ENCODE peak calls at places on chromosomes 12 and 14, in four cellular contexts. F, X, C and N are unnamed samples.

GRCh38 chr14:88164906-88165534 is 158.0 kb downstream of the KCNK10 start:
- DNase-seq in X (no peak), C (no peak), F (no peak), N (no peak)

GRCh38 chr14:68888025-68888850 is 90.9 kb downstream of the ACTN1 start:
- DNase-seq in X (peak; percentile 28), F (no peak), C (no peak), N (no peak)

GRCh38 chr14:97336179-97336578 is 539.0 kb downstream of the VRK1 start:
- DNase-seq in C (no peak), F (peak; percentile 24), X (no peak), N (no peak)

GRCh38 chr12:110270125-110270962 is 10.7 kb upstream of the ATP2A2 start:
- DNase-seq in F (no peak), X (no peak), C (peak; percentile 90), N (no peak)

GRCh38 chr12:25887367-25887766 is 71.1 kb upstream of the RASSF8 start:
- DNase-seq in C (no peak), X (no peak), F (no peak), N (no peak)

GRCh38 chr12:23504043-23504442 is 445.4 kb downstream of the SOX5 start:
- DNase-seq in F (no peak), X (no peak), C (no peak), N (no peak)

GRCh38 chr14:68144051-68144681 is 324.6 kb downstream of the RAD51B start:
- DNase-seq in X (no peak), F (no peak), C (no peak), N (no peak)

GRCh38 chr14:102924632-102925588 is 2.4 kb downstream of the AMN start:
- DNase-seq in F (no peak), C (no peak), X (no peak), N (no peak)

GRCh38 chr14:93475471-93475870 is 44.7 kb downstream of the UNC79 start:
- DNase-seq in X (no peak), C (no peak), F (no peak), N (no peak)

GRCh38 chr14:99575043-99576023 is 28.7 kb downstream of the CCDC85C start:
- DNase-seq in X (no peak), F (no peak), C (no peak), N (peak; percentile 51)

GRCh38 chr12:57571926-57572762 is 18.8 kb upstream of the PIP4K2C start:
- DNase-seq in F (no peak), C (no peak), X (no peak), N (no peak)

GRCh38 chr14:91412939-91413338 is 4.7 kb downstream of the CCDC88C start:
- DNase-seq in C (no peak), F (no peak), X (no peak), N (no peak)

GRCh38 chr14:68952544-68953535 is 26.3 kb downstream of the ACTN1 start:
- DNase-seq in X (no peak), C (no peak), F (no peak), N (no peak)

GRCh38 chr12:614727-615060 is 48.6 kb downstream of the NINJ2 start:
- DNase-seq in X (no peak), F (no peak), C (no peak), N (peak; percentile 49)

GRCh38 chr14:77000340-77001235 is 27.9 kb downstream of the IRF2BPL start:
- DNase-seq in X (no peak), F (peak; percentile 48), C (no peak), N (no peak)

GRCh38 chr14:90782892-90783291 is 33.3 kb downstream of the TTC7B start:
- DNase-seq in X (no peak), F (no peak), C (no peak), N (no peak)

GRCh38 chr12:116539905-116540482 is 19.2 kb upstream of the MAP1LC3B2 start:
- DNase-seq in F (no peak), C (no peak), X (peak; percentile 59), N (no peak)

GRCh38 chr12:48853228-48853688 is 1.3 kb upstream of the DDX23 start:
- DNase-seq in F (peak; percentile 95), X (peak; percentile 86), C (peak; percentile 79), N (no peak)

GRCh38 chr12:121784460-121784859 is 9.0 kb downstream of the RHOF start:
- DNase-seq in F (no peak), X (no peak), C (no peak), N (peak; percentile 84)

GRCh38 chr12:77751939-77752338 is 78.8 kb upstream of the NAV3 start:
- DNase-seq in C (peak; percentile 96), F (no peak), X (no peak), N (no peak)

GRCh38 chr14:25006961-25007795 is 42.8 kb downstream of the STXBP6 start:
- DNase-seq in C (no peak), X (no peak), F (no peak), N (peak; percentile 82)

GRCh38 chr12:12902036-12902435 is 10.7 kb downstream of the GPRC5A start:
- DNase-seq in X (no peak), F (no peak), C (no peak), N (no peak)

GRCh38 chr12:109587921-109588320 is 14.3 kb downstream of the MVK start:
- DNase-seq in C (no peak), F (no peak), X (no peak), N (no peak)

GRCh38 chr14:102902523-102903247 is 19.8 kb upstream of the AMN start:
- DNase-seq in X (no peak), C (no peak), F (no peak), N (no peak)

GRCh38 chr12:95554532-95555071 is 3.3 kb upstream of the USP44 start:
- DNase-seq in F (no peak), C (no peak), X (no peak), N (no peak)

GRCh38 chr12:65637774-65638173 is 186.5 kb upstream of the HMGA2 start:
- DNase-seq in X (no peak), C (no peak), F (no peak), N (no peak)

GRCh38 chr12:19915392-19916192 is 452.7 kb upstream of the PDE3A start:
- DNase-seq in C (peak; percentile 95), F (no peak), X (no peak), N (no peak)